ENCODE peak calls at places on chromosomes 2 and 18, in ten cellular contexts. One of them, this sample, is unnamed.
A peak's percentile ranks its signal among the peaks of the same experiment; 100 is the strongest.

GRCh38 chr2:130729311-130730299 is 735 bp downstream of the GPR148 start:
- DNase-seq in mucosa of descending colon: no peak
- DNase-seq in tibial nerve: no peak
- DNase-seq in heart right ventricle: no peak
- DNase-seq in heart left ventricle: no peak
- DNase-seq in effector memory CD4-positive, alpha-beta T cell: no peak
- DNase-seq in CD8-positive, alpha-beta T cell: no peak
- DNase-seq in colonic mucosa: no peak
- DNase-seq in GM23338: no peak
- DNase-seq in cardiac muscle cell: no peak
- DNase-seq in this sample: no peak

GRCh38 chr18:567119-567518 is 13.1 kb upstream of the CETN1 start:
- DNase-seq in mucosa of descending colon: no peak
- DNase-seq in tibial nerve: no peak
- DNase-seq in heart right ventricle: no peak
- DNase-seq in heart left ventricle: no peak
- DNase-seq in effector memory CD4-positive, alpha-beta T cell: no peak
- DNase-seq in CD8-positive, alpha-beta T cell: no peak
- DNase-seq in colonic mucosa: no peak
- DNase-seq in GM23338: no peak
- DNase-seq in cardiac muscle cell: no peak
- DNase-seq in this sample: peak; percentile 36

GRCh38 chr2:138447889-138448570 is 53.5 kb upstream of the SPOPL start:
- DNase-seq in mucosa of descending colon: no peak
- DNase-seq in tibial nerve: no peak
- DNase-seq in heart right ventricle: no peak
- DNase-seq in heart left ventricle: no peak
- DNase-seq in effector memory CD4-positive, alpha-beta T cell: no peak
- DNase-seq in CD8-positive, alpha-beta T cell: no peak
- DNase-seq in colonic mucosa: no peak
- DNase-seq in GM23338: peak; percentile 4
- DNase-seq in cardiac muscle cell: no peak
- DNase-seq in this sample: no peak

GRCh38 chr2:12313445-12314118 is 403.2 kb upstream of the TRIB2 start:
- DNase-seq in mucosa of descending colon: no peak
- DNase-seq in tibial nerve: no peak
- DNase-seq in heart right ventricle: no peak
- DNase-seq in heart left ventricle: no peak
- DNase-seq in effector memory CD4-positive, alpha-beta T cell: no peak
- DNase-seq in CD8-positive, alpha-beta T cell: no peak
- DNase-seq in colonic mucosa: no peak
- DNase-seq in GM23338: peak; percentile 17
- DNase-seq in cardiac muscle cell: no peak
- DNase-seq in this sample: no peak

GRCh38 chr2:204670756-204671155 is 125.5 kb downstream of the PARD3B start:
- DNase-seq in mucosa of descending colon: no peak
- DNase-seq in tibial nerve: no peak
- DNase-seq in heart right ventricle: no peak
- DNase-seq in heart left ventricle: no peak
- DNase-seq in effector memory CD4-positive, alpha-beta T cell: no peak
- DNase-seq in CD8-positive, alpha-beta T cell: no peak
- DNase-seq in colonic mucosa: no peak
- DNase-seq in GM23338: no peak
- DNase-seq in cardiac muscle cell: no peak
- DNase-seq in this sample: no peak

GRCh38 chr18:34222025-34222395 is 2.7 kb downstream of the NOL4 start:
- DNase-seq in mucosa of descending colon: peak; percentile 25
- DNase-seq in tibial nerve: no peak
- DNase-seq in heart right ventricle: no peak
- DNase-seq in heart left ventricle: no peak
- DNase-seq in effector memory CD4-positive, alpha-beta T cell: no peak
- DNase-seq in CD8-positive, alpha-beta T cell: no peak
- DNase-seq in colonic mucosa: no peak
- DNase-seq in GM23338: peak; percentile 57
- DNase-seq in cardiac muscle cell: peak; percentile 39
- DNase-seq in this sample: no peak

GRCh38 chr2:159903404-159904126 is 105.6 kb upstream of the CD302 start:
- DNase-seq in mucosa of descending colon: peak; percentile 64
- DNase-seq in tibial nerve: no peak
- DNase-seq in heart right ventricle: peak; percentile 14
- DNase-seq in heart left ventricle: no peak
- DNase-seq in effector memory CD4-positive, alpha-beta T cell: peak; percentile 54
- DNase-seq in CD8-positive, alpha-beta T cell: peak; percentile 75
- DNase-seq in colonic mucosa: peak; percentile 68
- DNase-seq in GM23338: no peak
- DNase-seq in cardiac muscle cell: no peak
- DNase-seq in this sample: no peak

GRCh38 chr2:42084231-42084671 is 36.4 kb downstream of the PKDCC start:
- DNase-seq in mucosa of descending colon: no peak
- DNase-seq in tibial nerve: peak; percentile 48
- DNase-seq in heart right ventricle: peak; percentile 31
- DNase-seq in heart left ventricle: peak; percentile 66
- DNase-seq in effector memory CD4-positive, alpha-beta T cell: no peak
- DNase-seq in CD8-positive, alpha-beta T cell: no peak
- DNase-seq in colonic mucosa: peak; percentile 72
- DNase-seq in GM23338: no peak
- DNase-seq in cardiac muscle cell: no peak
- DNase-seq in this sample: peak; percentile 77

GRCh38 chr2:28390241-28390856 is 2.3 kb upstream of the FOSL2 start:
- DNase-seq in mucosa of descending colon: peak; percentile 93
- DNase-seq in tibial nerve: peak; percentile 81
- DNase-seq in heart right ventricle: peak; percentile 87
- DNase-seq in heart left ventricle: peak; percentile 91
- DNase-seq in effector memory CD4-positive, alpha-beta T cell: peak; percentile 81
- DNase-seq in CD8-positive, alpha-beta T cell: peak; percentile 78
- DNase-seq in colonic mucosa: peak; percentile 89
- DNase-seq in GM23338: peak; percentile 77
- DNase-seq in cardiac muscle cell: peak; percentile 67
- DNase-seq in this sample: peak; percentile 89

GRCh38 chr2:216211614-216212013 is 102.5 kb downstream of the XRCC5 start:
- DNase-seq in mucosa of descending colon: no peak
- DNase-seq in tibial nerve: no peak
- DNase-seq in heart right ventricle: no peak
- DNase-seq in heart left ventricle: no peak
- DNase-seq in effector memory CD4-positive, alpha-beta T cell: no peak
- DNase-seq in CD8-positive, alpha-beta T cell: no peak
- DNase-seq in colonic mucosa: no peak
- DNase-seq in GM23338: no peak
- DNase-seq in cardiac muscle cell: no peak
- DNase-seq in this sample: no peak

GRCh38 chr2:172335731-172336130 is 91.7 kb upstream of the ITGA6 start:
- DNase-seq in mucosa of descending colon: peak; percentile 62
- DNase-seq in tibial nerve: no peak
- DNase-seq in heart right ventricle: no peak
- DNase-seq in heart left ventricle: no peak
- DNase-seq in effector memory CD4-positive, alpha-beta T cell: no peak
- DNase-seq in CD8-positive, alpha-beta T cell: no peak
- DNase-seq in colonic mucosa: peak; percentile 82
- DNase-seq in GM23338: no peak
- DNase-seq in cardiac muscle cell: no peak
- DNase-seq in this sample: peak; percentile 16

GRCh38 chr18:62436636-62437519 is 85.9 kb upstream of the ZCCHC2 start:
- DNase-seq in mucosa of descending colon: peak; percentile 85
- DNase-seq in tibial nerve: peak; percentile 92
- DNase-seq in heart right ventricle: peak; percentile 87
- DNase-seq in heart left ventricle: peak; percentile 89
- DNase-seq in effector memory CD4-positive, alpha-beta T cell: no peak
- DNase-seq in CD8-positive, alpha-beta T cell: peak; percentile 11
- DNase-seq in colonic mucosa: peak; percentile 82
- DNase-seq in GM23338: no peak
- DNase-seq in cardiac muscle cell: no peak
- DNase-seq in this sample: no peak

GRCh38 chr2:209472386-209472832 is 48.6 kb downstream of the MAP2 start:
- DNase-seq in mucosa of descending colon: no peak
- DNase-seq in tibial nerve: no peak
- DNase-seq in heart right ventricle: no peak
- DNase-seq in heart left ventricle: no peak
- DNase-seq in effector memory CD4-positive, alpha-beta T cell: no peak
- DNase-seq in CD8-positive, alpha-beta T cell: no peak
- DNase-seq in colonic mucosa: no peak
- DNase-seq in GM23338: peak; percentile 17
- DNase-seq in cardiac muscle cell: peak; percentile 23
- DNase-seq in this sample: no peak

GRCh38 chr2:26537826-26538475 is 60.0 kb upstream of the OTOF start:
- DNase-seq in mucosa of descending colon: no peak
- DNase-seq in tibial nerve: no peak
- DNase-seq in heart right ventricle: no peak
- DNase-seq in heart left ventricle: no peak
- DNase-seq in effector memory CD4-positive, alpha-beta T cell: no peak
- DNase-seq in CD8-positive, alpha-beta T cell: no peak
- DNase-seq in colonic mucosa: no peak
- DNase-seq in GM23338: no peak
- DNase-seq in cardiac muscle cell: no peak
- DNase-seq in this sample: no peak

GRCh38 chr2:213187386-213187785 is 36.0 kb upstream of the IKZF2 start:
- DNase-seq in mucosa of descending colon: no peak
- DNase-seq in tibial nerve: no peak
- DNase-seq in heart right ventricle: no peak
- DNase-seq in heart left ventricle: no peak
- DNase-seq in effector memory CD4-positive, alpha-beta T cell: no peak
- DNase-seq in CD8-positive, alpha-beta T cell: no peak
- DNase-seq in colonic mucosa: no peak
- DNase-seq in GM23338: no peak
- DNase-seq in cardiac muscle cell: no peak
- DNase-seq in this sample: no peak

GRCh38 chr18:35777042-35777441 is 195.4 kb upstream of the RMP24 start:
- DNase-seq in mucosa of descending colon: no peak
- DNase-seq in tibial nerve: no peak
- DNase-seq in heart right ventricle: no peak
- DNase-seq in heart left ventricle: no peak
- DNase-seq in effector memory CD4-positive, alpha-beta T cell: no peak
- DNase-seq in CD8-positive, alpha-beta T cell: no peak
- DNase-seq in colonic mucosa: no peak
- DNase-seq in GM23338: peak; percentile 41
- DNase-seq in cardiac muscle cell: no peak
- DNase-seq in this sample: peak; percentile 1

GRCh38 chr18:42892181-42892580 is 223.3 kb downstream of the RIT2 start:
- DNase-seq in mucosa of descending colon: no peak
- DNase-seq in tibial nerve: no peak
- DNase-seq in heart right ventricle: no peak
- DNase-seq in heart left ventricle: no peak
- DNase-seq in effector memory CD4-positive, alpha-beta T cell: no peak
- DNase-seq in CD8-positive, alpha-beta T cell: no peak
- DNase-seq in colonic mucosa: no peak
- DNase-seq in GM23338: no peak
- DNase-seq in cardiac muscle cell: no peak
- DNase-seq in this sample: no peak

GRCh38 chr2:106157416-106157815 is 36.7 kb downstream of the UXS1 start:
- DNase-seq in mucosa of descending colon: no peak
- DNase-seq in tibial nerve: no peak
- DNase-seq in heart right ventricle: no peak
- DNase-seq in heart left ventricle: no peak
- DNase-seq in effector memory CD4-positive, alpha-beta T cell: no peak
- DNase-seq in CD8-positive, alpha-beta T cell: no peak
- DNase-seq in colonic mucosa: no peak
- DNase-seq in GM23338: no peak
- DNase-seq in cardiac muscle cell: no peak
- DNase-seq in this sample: no peak
- H3K4me1 ChIP-seq in mucosa of descending colon: no peaks in the 10 kb centered on the region
- H3K4me1 ChIP-seq in tibial nerve: no peaks in the 10 kb centered on the region
- H3K4me1 ChIP-seq in heart right ventricle: peaks cover 12% of the 10 kb centered on the region
- H3K4me1 ChIP-seq in heart left ventricle: peaks cover 5% of the 10 kb centered on the region
- H3K4me1 ChIP-seq in effector memory CD4-positive, alpha-beta T cell: peaks cover 47% of the 10 kb centered on the region
- H3K4me1 ChIP-seq in CD8-positive, alpha-beta T cell: peaks cover 74% of the 10 kb centered on the region
- H3K4me1 ChIP-seq in colonic mucosa: no peaks in the 10 kb centered on the region
- H3K4me1 ChIP-seq in GM23338: peaks cover 6% of the 10 kb centered on the region
- H3K4me1 ChIP-seq in cardiac muscle cell: peaks cover 32% of the 10 kb centered on the region
- H3K4me1 ChIP-seq in this sample: peaks cover 17% of the 10 kb centered on the region

DNA sequence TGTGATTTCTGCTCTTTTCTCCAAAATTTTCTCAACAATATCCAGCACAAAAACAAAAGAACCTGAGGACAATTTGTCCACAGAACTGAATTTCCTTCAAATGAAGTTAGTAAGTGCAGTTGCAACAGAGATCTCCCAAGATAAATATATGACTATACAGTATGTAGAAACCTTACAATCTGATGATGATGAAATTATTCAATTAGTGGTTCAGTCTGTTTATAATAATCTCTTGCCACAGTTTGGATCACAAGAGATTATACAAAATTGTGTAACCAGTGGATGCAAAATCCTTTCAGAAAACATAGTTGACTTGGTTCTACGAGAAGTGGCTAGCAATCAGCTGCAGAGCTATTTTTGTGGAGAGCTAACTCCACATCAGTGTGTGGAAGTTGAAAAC is 68.7 kb downstream of the FSIP2 start:
- DNase-seq in mucosa of descending colon: no peak
- DNase-seq in tibial nerve: no peak
- DNase-seq in heart right ventricle: no peak
- DNase-seq in heart left ventricle: no peak
- DNase-seq in effector memory CD4-positive, alpha-beta T cell: no peak
- DNase-seq in CD8-positive, alpha-beta T cell: no peak
- DNase-seq in colonic mucosa: no peak
- DNase-seq in GM23338: no peak
- DNase-seq in cardiac muscle cell: no peak
- DNase-seq in this sample: no peak
- H3K4me3 ChIP-seq in mucosa of descending colon: no peak overlapping the region
- H3K4me3 ChIP-seq in tibial nerve: no peak overlapping the region
- H3K4me3 ChIP-seq in heart right ventricle: no peak overlapping the region
- H3K4me3 ChIP-seq in heart left ventricle: no peak overlapping the region
- H3K4me3 ChIP-seq in effector memory CD4-positive, alpha-beta T cell: no peak overlapping the region
- H3K4me3 ChIP-seq in CD8-positive, alpha-beta T cell: no peak overlapping the region
- H3K4me3 ChIP-seq in colonic mucosa: no peak overlapping the region
- H3K4me3 ChIP-seq in GM23338: no peak overlapping the region
- H3K4me3 ChIP-seq in cardiac muscle cell: no peak overlapping the region
- H3K4me3 ChIP-seq in this sample: no peak overlapping the region

GRCh38 chr2:16513626-16514025 is 152.0 kb downstream of the CYRIA start:
- DNase-seq in mucosa of descending colon: no peak
- DNase-seq in tibial nerve: no peak
- DNase-seq in heart right ventricle: no peak
- DNase-seq in heart left ventricle: no peak
- DNase-seq in effector memory CD4-positive, alpha-beta T cell: no peak
- DNase-seq in CD8-positive, alpha-beta T cell: no peak
- DNase-seq in colonic mucosa: no peak
- DNase-seq in GM23338: no peak
- DNase-seq in cardiac muscle cell: no peak
- DNase-seq in this sample: no peak
- H3K4me1 ChIP-seq in mucosa of descending colon: no peaks in the 10 kb centered on the region
- H3K4me1 ChIP-seq in tibial nerve: no peaks in the 10 kb centered on the region
- H3K4me1 ChIP-seq in heart right ventricle: no peaks in the 10 kb centered on the region
- H3K4me1 ChIP-seq in heart left ventricle: no peaks in the 10 kb centered on the region
- H3K4me1 ChIP-seq in effector memory CD4-positive, alpha-beta T cell: no peaks in the 10 kb centered on the region
- H3K4me1 ChIP-seq in CD8-positive, alpha-beta T cell: no peaks in the 10 kb centered on the region
- H3K4me1 ChIP-seq in colonic mucosa: no peaks in the 10 kb centered on the region
- H3K4me1 ChIP-seq in GM23338: no peaks in the 10 kb centered on the region
- H3K4me1 ChIP-seq in cardiac muscle cell: no peaks in the 10 kb centered on the region
- H3K4me1 ChIP-seq in this sample: peaks cover 10% of the 10 kb centered on the region

DNA sequence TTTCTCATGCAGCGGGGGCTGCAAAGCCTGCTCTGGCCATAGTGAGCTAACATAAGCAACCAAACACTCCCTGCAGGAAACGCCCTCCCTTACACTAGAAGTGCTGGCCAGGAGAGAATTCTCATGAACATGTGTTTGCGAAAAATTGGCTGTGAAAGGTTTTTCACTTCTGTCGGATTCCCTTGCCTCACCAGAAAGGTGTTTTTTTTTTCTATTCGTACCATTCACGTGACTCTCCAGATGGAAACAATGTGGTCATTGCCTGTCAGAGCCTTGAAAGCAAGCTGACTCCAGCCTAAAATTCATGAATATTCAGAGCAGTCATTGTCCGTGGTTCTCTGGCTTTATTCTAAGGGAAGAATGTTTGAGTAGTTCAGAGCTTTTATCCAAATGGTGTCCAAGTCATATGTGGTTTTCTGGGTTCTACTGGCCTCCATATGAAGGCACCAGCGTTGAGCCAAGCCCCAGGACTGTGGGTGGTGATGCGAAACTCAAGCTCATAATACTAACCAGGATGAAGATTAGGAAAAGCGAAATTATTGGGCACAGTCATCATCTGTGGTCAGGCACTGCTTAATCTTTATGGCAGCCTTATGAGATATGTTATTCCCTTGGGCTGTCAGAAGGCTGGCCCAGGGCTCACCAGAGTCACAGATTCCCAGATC is 236.4 kb downstream of the ALPK2 start:
- DNase-seq in mucosa of descending colon: no peak
- DNase-seq in tibial nerve: no peak
- DNase-seq in heart right ventricle: no peak
- DNase-seq in heart left ventricle: no peak
- DNase-seq in effector memory CD4-positive, alpha-beta T cell: no peak
- DNase-seq in CD8-positive, alpha-beta T cell: no peak
- DNase-seq in colonic mucosa: no peak
- DNase-seq in GM23338: peak; percentile 61
- DNase-seq in cardiac muscle cell: no peak
- DNase-seq in this sample: no peak
- H3K4me3 ChIP-seq in mucosa of descending colon: no peak overlapping the region
- H3K4me3 ChIP-seq in tibial nerve: no peak overlapping the region
- H3K4me3 ChIP-seq in heart right ventricle: no peak overlapping the region
- H3K4me3 ChIP-seq in heart left ventricle: no peak overlapping the region
- H3K4me3 ChIP-seq in effector memory CD4-positive, alpha-beta T cell: no peak overlapping the region
- H3K4me3 ChIP-seq in CD8-positive, alpha-beta T cell: no peak overlapping the region
- H3K4me3 ChIP-seq in colonic mucosa: no peak overlapping the region
- H3K4me3 ChIP-seq in GM23338: no peak overlapping the region
- H3K4me3 ChIP-seq in cardiac muscle cell: no peak overlapping the region
- H3K4me3 ChIP-seq in this sample: no peak overlapping the region

This sample was measured in Caco-2.